ENCODE peak calls at places on chromosomes 4 and X, in five cellular contexts. K, H, W, P and C are unnamed samples.

GRCh38 chrX:1137531-1137930 is 74.9 kb downstream of the CRLF2 start:
- DNase-seq in K (no peak), H (no peak), W (no peak), P (no peak), C (no peak)

GRCh38 chr4:47374477-47374876 is 89.0 kb downstream of the COMMD8 start:
- DNase-seq in K (no peak), H (no peak), W (no peak), P (no peak), C (peak)

GRCh38 chrX:133412246-133412645 is 3.0 kb downstream of the GPC4 start:
- DNase-seq in K (no peak), H (no peak), W (no peak), P (no peak), C (no peak)

GRCh38 chrX:108028854-108029253 is 16.0 kb upstream of the VSIG1 start:
- DNase-seq in K (no peak), H (no peak), W (no peak), P (no peak), C (no peak)

GRCh38 chrX:21800344-21800770 is 39.1 kb upstream of the MBTPS2 start:
- DNase-seq in K (no peak), H (no peak), W (no peak), P (no peak), C (no peak)

GRCh38 chr4:109945056-109945455 is 32.4 kb downstream of the EGF start:
- DNase-seq in K (no peak), H (no peak), W (no peak), P (no peak), C (no peak)

GRCh38 chr4:154490589-154491340 is 834 bp downstream of the DCHS2 start:
- DNase-seq in K (no peak), H (no peak), W (peak), P (peak), C (no peak)

GRCh38 chrX:153469811-153470410 is 465 bp downstream of the HAUS7 start:
- DNase-seq in K (no peak), H (no peak), W (peak), P (peak), C (no peak)

GRCh38 chr4:123587983-123588494 is 191.4 kb downstream of the SPRY1 start:
- DNase-seq in K (no peak), H (no peak), W (peak), P (no peak), C (peak)

GRCh38 chrX:40908026-40908425 is 172.7 kb upstream of the MED14 start:
- DNase-seq in K (no peak), H (no peak), W (no peak), P (no peak), C (no peak)

GRCh38 chr4:65050786-65051185 is 619.5 kb downstream of the EPHA5 start:
- DNase-seq in K (no peak), H (no peak), W (no peak), P (no peak), C (no peak)

GRCh38 chr4:146335763-146336412 is 121.5 kb downstream of the REELD1 start:
- DNase-seq in K (no peak), H (no peak), W (no peak), P (no peak), C (no peak)

GRCh38 chrX:47030339-47030738 is 47.9 kb upstream of the RGN start:
- DNase-seq in K (no peak), H (no peak), W (no peak), P (peak), C (peak)

GRCh38 chr4:155811171-155811570 is 52.4 kb downstream of the GUCY1B1 start:
- DNase-seq in K (no peak), H (no peak), W (no peak), P (no peak), C (no peak)

GRCh38 chr4:186844059-186844681 is 120.5 kb upstream of the FAT1 start:
- DNase-seq in K (peak), H (no peak), W (no peak), P (no peak), C (peak)

GRCh38 chrX:138866643-138867042 is 155.1 kb upstream of the FGF13 start:
- DNase-seq in K (no peak), H (no peak), W (no peak), P (no peak), C (no peak)

GRCh38 chrX:13270360-13270759 is 49.5 kb downstream of the ATXN3L start:
- DNase-seq in K (no peak), H (no peak), W (no peak), P (no peak), C (no peak)

GRCh38 chr4:116599859-116600258 is 485.5 kb downstream of the TRAM1L1 start:
- DNase-seq in K (no peak), H (no peak), W (no peak), P (peak), C (no peak)

GRCh38 chr4:7029921-7030320 is 13.3 kb upstream of the TADA2B start:
- DNase-seq in K (no peak), H (no peak), W (no peak), P (no peak), C (no peak)

GRCh38 chrX:40314070-40314469 is 216.3 kb upstream of the BCOR start:
- DNase-seq in K (no peak), H (no peak), W (no peak), P (peak), C (no peak)

GRCh38 chr4:168885416-168885815 is 124.6 kb downstream of the CBR4 start:
- DNase-seq in K (no peak), H (no peak), W (no peak), P (no peak), C (no peak)

GRCh38 chr4:154332681-154333421 is 158.7 kb downstream of the DCHS2 start:
- DNase-seq in K (no peak), H (peak), W (peak), P (peak), C (no peak)

GRCh38 chr4:174241162-174241561 is 42.3 kb downstream of the FBXO8 start:
- DNase-seq in K (no peak), H (no peak), W (no peak), P (no peak), C (no peak)

GRCh38 chr4:112184438-112184837 is 39.2 kb downstream of the FAM241A start:
- DNase-seq in K (no peak), H (no peak), W (no peak), P (no peak), C (no peak)

GRCh38 chrX:57817302-57817701 is 93.0 kb downstream of the ZXDA start:
- DNase-seq in K (no peak), H (no peak), W (no peak), P (peak), C (no peak)

GRCh38 chr4:180060159-180060889 is 2182.9 kb upstream of the TENM3 start:
- DNase-seq in K (no peak), H (no peak), W (no peak), P (peak), C (no peak)

GRCh38 chr4:169116270-169116901 is 106.3 kb upstream of the CBR4 start:
- DNase-seq in K (no peak), H (no peak), W (no peak), P (no peak), C (no peak)

GRCh38 chr4:84215218-84215617 is 283.9 kb downstream of the NKX6-1 start:
- DNase-seq in K (no peak), H (no peak), W (no peak), P (no peak), C (no peak)

DNA sequence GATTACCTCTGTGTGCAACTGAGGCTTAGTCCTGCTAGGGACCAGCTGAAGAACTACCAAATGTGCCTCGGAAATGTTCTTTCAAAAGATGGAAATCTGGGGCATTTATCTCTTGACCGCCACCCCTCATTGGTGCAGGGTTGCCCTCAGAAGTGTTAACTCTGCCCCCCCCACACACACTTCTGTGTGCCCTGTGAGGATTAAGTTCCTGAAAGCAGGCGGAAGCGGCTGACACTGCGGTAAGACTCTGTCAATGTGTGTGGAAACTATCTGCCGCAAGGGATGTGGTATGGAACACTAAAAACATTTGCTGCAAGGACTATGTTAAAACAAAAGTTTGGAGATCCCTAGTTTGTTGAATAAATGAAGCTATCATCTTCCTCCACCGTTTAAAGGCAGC is 106.9 kb upstream of the NDP start:
- DNase-seq in K (no peak), H (no peak), W (no peak), P (no peak), C (no peak)
- H3K27ac ChIP-seq in K (no peak), H (no peak), W (no peak), P (no peak), C (no peak)

GRCh38 chr4:15689540-15689939 is 7.9 kb downstream of the FAM200B start:
- DNase-seq in K (no peak), H (no peak), W (no peak), P (no peak), C (no peak)

GRCh38 chr4:15691346-15692140 is 9.9 kb downstream of the FAM200B start:
- DNase-seq in K (no peak), H (no peak), W (no peak), P (no peak), C (no peak)

GRCh38 chr4:15694431-15694830 is 8.4 kb upstream of the BST1 start:
- DNase-seq in K (no peak), H (no peak), W (no peak), P (no peak), C (no peak)

GRCh38 chr4:15688056-15688455 is 6.4 kb downstream of the FAM200B start:
- DNase-seq in K (no peak), H (no peak), W (no peak), P (no peak), C (no peak)

DNA sequence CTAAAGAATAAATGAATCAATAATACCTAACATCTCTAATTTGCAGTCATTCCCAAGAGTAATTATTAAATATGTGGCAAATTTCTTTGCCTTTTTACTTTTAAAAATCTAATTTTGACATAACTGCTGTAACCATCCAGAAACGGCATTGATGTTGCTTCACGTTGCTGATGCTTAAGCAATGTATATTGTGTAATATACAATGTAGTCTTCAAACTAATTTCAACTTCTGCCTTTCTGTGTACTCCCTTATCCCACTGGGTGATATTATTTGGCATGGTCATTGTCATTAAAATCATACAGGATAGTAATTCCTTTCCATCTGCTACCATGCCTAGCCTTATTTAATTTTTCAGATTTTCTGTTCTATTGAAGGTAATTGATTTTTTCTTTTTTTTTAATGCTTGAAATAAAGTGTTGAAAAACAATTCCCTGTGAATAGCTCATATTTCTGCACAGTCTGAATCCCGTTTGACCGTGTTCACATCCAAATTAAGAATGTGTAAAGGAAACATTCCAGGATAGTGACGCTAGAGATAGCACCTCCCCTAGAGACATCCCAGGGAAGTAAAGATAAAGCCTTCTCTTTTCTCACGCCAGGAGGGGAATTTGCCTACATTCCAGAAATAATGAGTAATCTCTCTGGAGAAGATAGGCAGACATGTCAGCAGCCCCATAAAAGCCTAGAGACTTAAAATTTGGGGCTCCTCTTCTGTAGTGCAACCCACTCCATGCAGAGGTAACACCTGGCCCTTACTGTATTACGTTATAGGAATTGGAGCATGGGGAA is 8.6 kb downstream of the FAM200B start:
- DNase-seq in K (no peak), H (no peak), W (no peak), P (peak), C (no peak)
- H3K27ac ChIP-seq in K (peak), H (peak), W (no peak), P (peak), C (no peak)

GRCh38 chrX:33210156-33210555 is 1.2 kb downstream of the DMD start:
- DNase-seq in K (no peak), H (no peak), W (no peak), P (no peak), C (no peak)

GRCh38 chrX:33207056-33207455 is 4.3 kb downstream of the DMD start:
- DNase-seq in K (no peak), H (no peak), W (no peak), P (no peak), C (no peak)

DNA sequence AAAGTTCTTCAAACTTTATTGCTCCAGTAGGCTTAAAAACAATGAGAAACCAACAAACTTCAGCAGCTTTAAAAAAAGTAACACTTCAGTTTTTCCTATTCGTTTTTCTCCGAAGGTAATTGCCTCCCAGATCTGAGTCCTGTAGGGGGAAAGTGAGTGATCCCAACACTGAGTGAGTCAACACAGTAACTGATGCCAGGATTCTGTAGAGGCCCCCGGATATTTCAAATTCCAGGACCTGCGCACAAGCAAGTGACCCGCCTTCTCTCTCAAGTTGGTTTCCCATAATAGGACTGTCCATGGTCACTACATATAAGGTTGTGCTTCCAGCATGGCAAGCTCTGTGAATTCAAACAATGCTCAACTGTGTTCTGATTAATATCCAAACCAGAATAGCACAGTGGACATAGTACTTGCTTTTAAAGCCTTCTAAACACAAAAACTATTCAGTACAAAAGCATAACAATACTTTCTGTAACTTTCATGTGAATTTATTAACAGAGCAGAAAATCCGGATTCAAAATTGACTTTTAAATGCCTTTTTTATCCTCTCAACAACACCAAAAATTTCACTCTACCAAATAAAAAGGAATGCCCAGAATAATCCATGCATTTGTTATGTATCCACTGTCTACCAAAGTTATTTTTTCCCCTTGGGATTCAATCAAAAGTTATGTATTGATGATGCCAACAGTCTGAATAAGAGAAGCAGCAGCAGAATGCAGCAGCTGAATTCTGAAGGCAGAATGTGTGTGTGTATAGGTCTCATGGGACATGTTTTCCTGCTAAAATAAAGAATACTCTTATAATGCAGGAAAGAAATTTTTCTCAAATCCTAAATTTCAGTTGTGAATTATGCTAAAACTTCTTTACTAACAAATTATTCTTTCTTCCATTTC is at the start of gene DMD:
- DNase-seq in K (peak), H (no peak), W (peak), P (peak), C (no peak)
- H3K27ac ChIP-seq in K (peak), H (peak), W (no peak), P (no peak), C (no peak)

GRCh38 chr4:41209901-41210300 is 4.4 kb downstream of the APBB2 start:
- DNase-seq in K (no peak), H (no peak), W (no peak), P (no peak), C (no peak)
- H3K27ac ChIP-seq in K (no peak), H (no peak), W (no peak), P (no peak), C (peak)

GRCh38 chr4:184408021-184408710 is 66.2 kb downstream of the IRF2 start:
- DNase-seq in K (no peak), H (no peak), W (no peak), P (no peak), C (no peak)
- H3K27ac ChIP-seq in K (peak), H (no peak), W (peak), P (peak), C (no peak)

DNA sequence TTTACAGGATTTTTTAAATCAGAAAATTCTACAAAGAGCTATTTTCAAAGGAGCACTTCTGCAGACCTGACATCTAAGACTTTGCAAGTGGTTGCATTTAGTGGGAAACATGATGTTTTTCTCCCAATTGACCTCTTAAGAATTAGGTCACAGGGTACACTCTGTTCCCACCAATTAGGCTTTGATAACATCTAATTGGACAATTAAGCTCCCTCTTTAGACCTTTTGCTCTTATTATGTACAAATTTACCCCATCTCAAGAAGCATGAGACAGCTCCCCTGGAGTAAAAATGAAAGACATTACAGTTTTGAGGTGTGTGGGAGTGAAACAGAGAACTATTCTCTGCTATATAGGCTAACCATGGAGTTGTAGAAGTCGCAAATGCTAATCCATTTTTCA is 31.8 kb upstream of the AGA start:
- DNase-seq in K (no peak), H (no peak), W (no peak), P (no peak), C (no peak)
- H3K27ac ChIP-seq in K (no peak), H (no peak), W (no peak), P (no peak), C (no peak)

DNA sequence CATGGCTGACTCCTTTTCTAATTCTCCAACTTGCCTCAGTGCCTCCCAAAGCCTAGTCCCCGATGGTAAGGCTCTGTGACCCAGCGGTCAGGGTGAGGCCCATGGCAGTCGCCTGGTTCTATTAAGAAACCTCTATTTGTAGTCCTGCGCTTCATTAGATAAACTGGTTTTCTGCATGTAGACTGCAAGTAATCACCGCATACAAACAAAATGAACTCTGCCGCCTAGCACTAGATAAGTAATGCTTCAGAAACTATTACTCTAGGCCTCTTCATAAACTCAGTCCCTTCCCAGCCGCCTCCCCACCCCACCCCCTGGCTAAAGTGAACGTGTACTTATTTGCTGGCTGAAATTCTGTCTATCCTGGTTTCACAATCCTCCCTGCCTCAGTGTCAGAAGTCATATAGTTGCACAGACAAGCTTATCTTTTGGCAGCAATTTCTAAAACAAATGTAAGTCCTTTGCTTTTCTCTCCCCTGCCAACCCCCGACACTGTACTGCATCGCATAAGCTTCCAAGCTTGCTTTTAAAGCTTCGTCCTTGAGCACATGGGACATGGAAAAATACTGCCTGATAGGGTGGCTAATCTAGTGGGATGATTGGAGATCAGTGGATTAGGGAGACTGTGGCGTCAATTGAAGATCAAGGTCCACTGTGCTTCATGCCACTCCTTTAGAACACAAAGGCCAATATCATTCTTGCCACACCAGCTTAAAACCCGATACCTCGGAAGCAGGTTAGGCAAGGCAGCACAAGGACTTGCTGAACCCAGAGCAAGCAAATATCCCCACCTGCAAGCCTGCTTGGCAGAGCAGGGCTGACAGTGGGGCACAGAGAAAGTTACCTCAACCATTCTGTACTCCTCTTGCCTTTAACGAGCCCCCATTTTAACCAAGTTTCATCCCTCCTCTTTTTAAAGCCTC is 125.8 kb downstream of the IRF2 start:
- DNase-seq in K (peak), H (no peak), W (peak), P (no peak), C (no peak)
- H3K27ac ChIP-seq in K (peak), H (no peak), W (no peak), P (peak), C (no peak)

GRCh38 chr4:145130130-145130529 is 32.0 kb downstream of the ABCE1 start:
- DNase-seq in K (no peak), H (no peak), W (no peak), P (no peak), C (no peak)
- H3K27ac ChIP-seq in K (no peak), H (no peak), W (no peak), P (peak), C (no peak)

DNA sequence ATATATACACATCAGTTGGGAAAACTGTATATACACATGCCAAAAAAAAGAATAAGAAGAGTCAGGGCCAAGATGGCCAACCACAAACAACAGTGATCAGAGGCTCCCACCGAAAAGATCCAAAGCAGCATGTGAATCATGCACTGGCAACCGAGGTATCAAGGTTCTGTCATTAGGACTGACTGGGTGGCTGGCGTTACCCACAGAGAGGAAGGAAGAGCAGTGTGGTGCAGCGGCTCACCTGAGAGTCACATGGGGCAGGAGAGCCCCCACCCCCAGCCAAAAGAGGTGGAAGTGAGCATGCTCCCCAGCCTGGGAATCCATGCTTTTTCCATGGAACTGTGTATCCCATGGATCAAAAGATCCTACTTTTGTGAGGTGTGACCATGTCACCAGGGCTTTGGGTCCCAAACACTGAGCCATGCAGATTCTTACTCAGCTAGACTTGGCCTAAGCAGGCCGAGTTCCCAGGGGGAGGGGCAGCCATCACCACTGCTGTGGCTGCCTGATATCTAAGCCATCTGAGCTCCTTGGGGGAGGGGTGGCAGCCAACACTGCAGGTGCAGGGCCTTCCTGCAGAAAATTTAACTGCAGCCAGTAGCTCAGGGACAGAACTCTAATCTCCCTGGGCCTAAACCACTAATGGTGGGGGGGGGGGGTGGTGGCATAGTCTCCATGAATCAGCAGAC is 52.8 kb downstream of the P2RY10 start:
- DNase-seq in K (no peak), H (no peak), W (no peak), P (peak), C (no peak)
- H3K27ac ChIP-seq in K (no peak), H (no peak), W (no peak), P (no peak), C (no peak)